ENCODE peak calls at places on chromosomes 16 and 17, in four cellular contexts. T is stomach, P is ovary, U is A549. Z is an unnamed sample.

GRCh38 chr16:4373909-4374742 is 2.5 kb downstream of the VASN start:
- DNase-seq in T (peak), P (peak), U (peak), Z (peak)

GRCh38 chr17:31663576-31663975 is 195.5 kb downstream of the COPRS start:
- DNase-seq in T (no peak), P (no peak), U (peak), Z (no peak)

GRCh38 chr17:68955181-68955841 is at the start of gene ABCA8:
- DNase-seq in T (no peak), P (peak), U (peak), Z (no peak)

GRCh38 chr17:77225246-77225645 is 84.5 kb downstream of the SEC14L1 start:
- DNase-seq in T (no peak), P (no peak), U (no peak), Z (no peak)

GRCh38 chr17:48102700-48103378 is 1.6 kb upstream of the CBX1 start:
- DNase-seq in T (no peak), P (no peak), U (peak), Z (no peak)

GRCh38 chr17:39666601-39667261 is 1.5 kb upstream of the PNMT start:
- DNase-seq in T (no peak), P (no peak), U (peak), Z (no peak)

GRCh38 chr17:45852535-45853297 is 8.0 kb downstream of the SPPL2C start:
- DNase-seq in T (peak), P (peak), U (peak), Z (peak)

GRCh38 chr16:46687486-46687885 is 1.5 kb downstream of the VPS35 start:
- DNase-seq in T (no peak), P (no peak), U (no peak), Z (no peak)

GRCh38 chr16:53872248-53873221 is 168.6 kb downstream of the FTO start:
- DNase-seq in T (no peak), P (no peak), U (no peak), Z (no peak)

GRCh38 chr17:39177256-39177655 is 11.3 kb upstream of the ARL5C start:
- DNase-seq in T (no peak), P (no peak), U (peak), Z (no peak)

GRCh38 chr17:76405967-76406647 is 21.7 kb downstream of the SPHK1 start:
- DNase-seq in T (peak), P (peak), U (no peak), Z (peak)

GRCh38 chr16:66359012-66359411 is 7.5 kb upstream of the CDH5 start:
- DNase-seq in T (no peak), P (no peak), U (peak), Z (no peak)

GRCh38 chr17:58285422-58285810 is 4.7 kb upstream of the MPO start:
- DNase-seq in T (no peak), P (no peak), U (no peak), Z (no peak)

GRCh38 chr16:10926094-10926493 is 16.2 kb downstream of the DEXI start:
- DNase-seq in T (no peak), P (no peak), U (no peak), Z (no peak)

GRCh38 chr17:6427284-6427781 is 7.6 kb downstream of the AIPL1 start:
- DNase-seq in T (no peak), P (no peak), U (no peak), Z (no peak)

GRCh38 chr16:4315185-4316102 is at the start of gene GLIS2:
- DNase-seq in T (peak), P (peak), U (peak), Z (peak)

GRCh38 chr17:13735444-13735843 is 133.7 kb upstream of the HS3ST3A1 start:
- DNase-seq in T (no peak), P (no peak), U (peak), Z (no peak)

GRCh38 chr17:62163847-62164246 is 98.8 kb upstream of the MED13 start:
- DNase-seq in T (peak), P (no peak), U (no peak), Z (peak)

GRCh38 chr17:14768923-14769322 is 468.0 kb downstream of the HS3ST3B1 start:
- DNase-seq in T (no peak), P (no peak), U (peak), Z (no peak)

GRCh38 chr16:17357302-17358062 is 113.3 kb downstream of the XYLT1 start:
- DNase-seq in T (no peak), P (no peak), U (no peak), Z (no peak)

GRCh38 chr17:7313028-7313889 is 1.9 kb downstream of the GPS2 start:
- DNase-seq in T (no peak), P (no peak), U (peak), Z (no peak)

GRCh38 chr17:66437466-66438026 is 135.1 kb downstream of the PRKCA start:
- DNase-seq in T (no peak), P (no peak), U (no peak), Z (no peak)

GRCh38 chr16:10067406-10067805 is 114.8 kb downstream of the GRIN2A start:
- DNase-seq in T (no peak), P (no peak), U (no peak), Z (no peak)

GRCh38 chr16:8634991-8635736 is 13.7 kb downstream of the METTL22 start:
- DNase-seq in T (no peak), P (no peak), U (peak), Z (no peak)

GRCh38 chr17:5526821-5527598 is 40.6 kb downstream of the MIS12 start:
- DNase-seq in T (no peak), P (no peak), U (peak), Z (peak)

GRCh38 chr17:49565948-49566491 is 9.7 kb upstream of the NXPH3 start:
- DNase-seq in T (peak), P (peak), U (no peak), Z (peak)

GRCh38 chr17:44097110-44097810 is 26.2 kb downstream of the HDAC5 start:
- DNase-seq in T (peak), P (no peak), U (peak), Z (no peak)

GRCh38 chr16:28902909-28903308 is 22.1 kb downstream of the RABEP2 start:
- DNase-seq in T (no peak), P (no peak), U (no peak), Z (no peak)

GRCh38 chr17:46002311-46002972 is 3.4 kb downstream of the STH start:
- DNase-seq in T (peak), P (peak), U (peak), Z (peak)

GRCh38 chr16:3400779-3401688 is at the start of the genes ZNF174 and ZSCAN32:
- DNase-seq in T (peak), P (peak), U (peak), Z (peak)

GRCh38 chr17:48530887-48531272 is at the start of gene HOXB1:
- DNase-seq in T (no peak), P (no peak), U (no peak), Z (no peak)

GRCh38 chr17:45096141-45096540 is 35.0 kb downstream of the NMT1 start:
- DNase-seq in T (no peak), P (no peak), U (peak), Z (no peak)

GRCh38 chr17:62717589-62718342 is 90.3 kb downstream of the MRC2 start:
- DNase-seq in T (no peak), P (no peak), U (no peak), Z (no peak)

GRCh38 chr17:3974980-3975379 is 10.7 kb upstream of the ATP2A3 start:
- DNase-seq in T (no peak), P (no peak), U (no peak), Z (no peak)

GRCh38 chr17:72187544-72187943 is 66.7 kb downstream of the SOX9 start:
- DNase-seq in T (peak), P (no peak), U (no peak), Z (peak)

GRCh38 chr16:6023449-6023848 is 925.9 kb upstream of the EEF2KMT start:
- DNase-seq in T (no peak), P (no peak), U (no peak), Z (no peak)

GRCh38 chr16:6018848-6019489 is 921.4 kb upstream of the EEF2KMT start:
- DNase-seq in T (no peak), P (no peak), U (no peak), Z (no peak)

GRCh38 chr16:6021544-6021943 is 923.9 kb upstream of the EEF2KMT start:
- DNase-seq in T (no peak), P (no peak), U (no peak), Z (no peak)

GRCh38 chr16:6019490-6019991 is 921.9 kb upstream of the EEF2KMT start:
- DNase-seq in T (no peak), P (no peak), U (no peak), Z (no peak)

DNA sequence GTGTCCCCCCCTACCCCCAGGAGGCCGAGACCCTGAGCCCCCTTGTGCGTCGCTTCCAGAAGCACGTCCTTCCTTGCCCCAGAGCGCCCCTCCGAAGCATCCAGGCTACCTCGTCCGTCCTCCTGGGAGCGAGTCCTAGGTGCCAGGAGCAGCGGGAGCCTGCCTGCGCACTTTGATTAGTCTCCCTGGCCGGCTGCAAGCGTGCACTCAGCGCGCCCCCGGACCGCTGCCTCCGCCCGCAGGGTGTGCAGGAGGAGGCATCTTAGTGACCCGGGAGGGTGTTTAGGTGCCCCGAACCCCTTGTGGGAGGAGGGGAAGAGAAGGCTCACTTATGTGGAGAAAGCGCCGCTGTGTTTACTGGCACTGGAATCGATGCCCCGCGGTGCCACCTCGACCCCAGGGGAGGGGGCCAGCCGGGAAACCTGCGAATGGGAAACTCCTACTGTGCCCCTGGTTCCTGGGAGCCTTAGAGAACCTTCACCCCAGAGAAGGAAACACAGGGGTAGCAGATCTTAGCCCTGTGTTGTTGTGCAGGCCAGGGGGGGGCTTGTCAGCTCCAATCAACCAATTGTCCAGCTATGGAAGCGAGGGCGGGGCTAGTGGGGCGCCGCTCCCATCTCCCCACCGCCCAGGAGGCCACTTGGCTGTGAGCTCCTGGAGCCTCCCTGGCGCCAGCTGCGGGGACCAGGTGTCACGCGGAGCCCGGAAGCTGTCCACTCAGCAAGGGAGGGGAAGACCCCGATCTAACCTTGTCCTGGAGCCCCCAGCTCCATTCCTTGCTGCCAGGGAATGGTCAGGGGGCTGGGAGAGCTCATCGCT is 922.8 kb upstream of the EEF2KMT start:
- DNase-seq in T (no peak), P (no peak), U (no peak), Z (no peak)
- H3K4me3 ChIP-seq in T (no peak), P (no peak), U (no peak), Z (no peak)

GRCh38 chr17:36459601-36460000 is 26.9 kb upstream of the ZNHIT3 start:
- DNase-seq in T (no peak), P (no peak), U (no peak), Z (no peak)

GRCh38 chr17:36460265-36460937 is 26.1 kb upstream of the ZNHIT3 start:
- DNase-seq in T (no peak), P (no peak), U (no peak), Z (no peak)

GRCh38 chr17:36464765-36465088 is 21.8 kb upstream of the ZNHIT3 start:
- DNase-seq in T (no peak), P (no peak), U (no peak), Z (no peak)

GRCh38 chr17:36461330-36462110 is 25.0 kb upstream of the ZNHIT3 start:
- DNase-seq in T (no peak), P (no peak), U (no peak), Z (no peak)

GRCh38 chr17:36463916-36464764 is 22.3 kb upstream of the ZNHIT3 start:
- DNase-seq in T (peak), P (no peak), U (peak), Z (peak)
- TF ChIP-seq EP300 in T (no peak), P (no peak), U (no peak), Z (no peak)

GRCh38 chr16:75555707-75556512 is at the start of gene TMEM231:
- DNase-seq in T (peak), P (peak), U (peak), Z (peak)
- TF ChIP-seq POLR2A in T (no peak), P (no peak), U (peak), Z (peak)

GRCh38 chr17:78384479-78385175 is 6.2 kb downstream of the PGS1 start:
- DNase-seq in T (no peak), P (no peak), U (no peak), Z (no peak)
- H3K4me3 ChIP-seq in T (no peak), P (no peak), U (no peak), Z (no peak)

GRCh38 chr16:81752225-81752875 is 26.7 kb upstream of the PLCG2 start:
- DNase-seq in T (peak), P (no peak), U (no peak), Z (peak)
- TF ChIP-seq EP300 in T (no peak), P (no peak), U (no peak), Z (no peak)

DNA sequence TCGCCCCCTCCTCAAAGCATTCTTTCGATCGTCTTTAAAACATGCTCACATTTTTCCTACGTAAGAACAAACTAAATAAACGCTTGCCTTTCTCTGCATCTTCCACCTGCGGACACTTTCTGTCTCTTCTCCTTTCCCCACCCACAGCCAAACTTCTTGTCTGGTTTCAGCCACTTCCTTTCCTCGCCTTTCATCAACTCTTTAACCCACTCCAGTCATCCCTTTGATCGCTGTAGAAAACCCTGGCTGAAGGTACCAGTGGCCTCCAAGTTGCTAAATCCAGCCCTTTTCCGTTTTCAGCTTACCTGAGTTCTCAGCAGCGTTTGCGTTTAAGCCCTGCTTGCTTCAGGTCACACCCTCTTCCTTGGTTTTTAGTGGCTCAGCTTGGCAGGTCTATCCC is 483 bp downstream of the RPA1 start:
- DNase-seq in T (no peak), P (no peak), U (peak), Z (peak)
- TF ChIP-seq POLR2A in T (no peak), P (no peak), U (no peak), Z (no peak)

GRCh38 chr16:20789130-20789529 is 17.1 kb downstream of the ERI2 start:
- DNase-seq in T (no peak), P (no peak), U (no peak), Z (no peak)

GRCh38 chr16:20792216-20792615 is 14.1 kb downstream of the ERI2 start:
- DNase-seq in T (no peak), P (no peak), U (no peak), Z (no peak)
- H3K4me3 ChIP-seq in T (no peak), P (no peak), U (no peak), Z (no peak)

DNA sequence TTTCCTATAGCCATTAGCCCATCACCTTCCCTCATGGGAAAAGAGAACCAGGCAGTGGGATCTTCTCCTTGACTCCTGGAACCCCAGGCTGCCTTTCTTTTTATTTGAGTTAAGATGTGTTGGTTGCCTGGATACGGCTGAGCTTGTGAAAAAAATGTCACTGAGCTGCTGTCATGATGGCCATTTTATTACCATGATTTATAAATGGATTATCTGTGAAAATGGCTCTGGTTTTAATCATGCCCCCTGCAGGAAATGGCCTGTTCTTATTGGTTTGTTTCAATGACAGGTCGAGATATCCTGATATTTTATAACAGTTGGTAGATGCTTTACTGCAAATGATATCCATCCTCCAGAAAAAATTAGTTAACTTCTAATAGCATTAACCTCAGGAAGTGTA is 640.4 kb downstream of the CDH11 start:
- DNase-seq in T (no peak), P (no peak), U (no peak), Z (no peak)
- TF ChIP-seq EP300 in T (no peak), P (no peak), U (no peak), Z (no peak)

GRCh38 chr17:33475594-33475993 is 182.5 kb upstream of the ASIC2 start:
- DNase-seq in T (no peak), P (no peak), U (no peak), Z (no peak)

GRCh38 chr17:33469411-33469810 is 176.3 kb upstream of the ASIC2 start:
- DNase-seq in T (no peak), P (no peak), U (no peak), Z (no peak)

GRCh38 chr17:33469911-33470310 is 176.8 kb upstream of the ASIC2 start:
- DNase-seq in T (no peak), P (no peak), U (peak), Z (peak)

GRCh38 chr17:33474789-33475188 is 181.7 kb upstream of the ASIC2 start:
- DNase-seq in T (no peak), P (no peak), U (no peak), Z (no peak)
- TF ChIP-seq POLR2A in T (no peak), P (no peak), U (no peak), Z (no peak)